ENCODE peak calls at places on chromosome 11, in six cellular contexts. Y is putamen, Z is HFFc6, C is DMS79 treated with DMSO at 0.1 percent for 48 hours, F is NCI-H345, Q is H9. N is an unnamed sample.

GRCh38 chr11:91686700-91687099 is 537.9 kb upstream of the FAT3 start:
- DNase-seq in F (peak), Y (no peak), C (peak), Q (no peak), Z (no peak), N (no peak)

GRCh38 chr11:72823105-72823804 is 9.0 kb downstream of the ATG16L2 start:
- DNase-seq in Q (no peak), Z (no peak), Y (no peak), C (no peak), F (no peak), N (no peak)

GRCh38 chr11:1862588-1863351 is 9.9 kb downstream of the LSP1 start:
- DNase-seq in Z (no peak), F (no peak), Y (no peak), C (no peak), Q (no peak), N (no peak)

GRCh38 chr11:65501530-65502273 is 2.9 kb downstream of the MALAT1 start:
- DNase-seq in C (peak), F (no peak), Q (no peak), Y (no peak), Z (peak), N (no peak)

GRCh38 chr11:114832532-114833125 is 154.3 kb downstream of the NXPE2 start:
- DNase-seq in Q (no peak), Z (no peak), F (peak), C (peak), Y (no peak), N (no peak)

GRCh38 chr11:84686726-84687125 is 940.4 kb downstream of the DLG2 start:
- DNase-seq in Z (no peak), C (no peak), Q (no peak), Y (no peak), F (no peak), N (no peak)

GRCh38 chr11:33689506-33689905 is 11.1 kb downstream of the C11orf91 start:
- DNase-seq in Y (no peak), C (no peak), Z (no peak), Q (no peak), F (no peak), N (no peak)

GRCh38 chr11:70503878-70504240 is 105.5 kb downstream of the CTTN start:
- DNase-seq in Z (no peak), Q (peak), C (peak), Y (no peak), F (peak), N (no peak)